ENCODE peak calls at places on chromosomes 11 and 22, in nine cellular contexts. N is hypothalamus; K is mesothelial cell of epicardium; B is endothelial cell; V is NCI-H1105 treated with DMSO at 0.1 percent for 48 hours; Q is activated CD4-positive, alpha-beta T cell treated with anti-CD3 and anti-CD28 coated beads, Interleukin-2, amount 50 U/mL, for 24 hours; W is neuronal stem cell; G is globus pallidus; F is osteocyte. D is an unnamed sample.
A peak's percentile ranks its signal among the peaks of the same experiment; 100 is the strongest.

GRCh38 chr11:29482510-29482909 is 534.3 kb downstream of the KCNA4 start:
- DNase-seq in Q (no peak), G (no peak), W (no peak), B (peak; percentile 4), K (no peak), F (no peak), V (no peak), N (no peak), D (no peak)

GRCh38 chr11:86245369-86246292 is 1.1 kb downstream of the EED start:
- DNase-seq in W (peak; percentile 17), F (no peak), G (no peak), V (peak; percentile 70), Q (no peak), B (peak; percentile 18), N (no peak), K (no peak), D (no peak)

GRCh38 chr11:117444256-117445096 is 116.8 kb downstream of the CEP164 start:
- DNase-seq in N (no peak), G (no peak), K (no peak), F (no peak), Q (no peak), B (no peak), W (no peak), V (peak; percentile 45), D (no peak)

GRCh38 chr11:73454987-73455386 is 78.8 kb downstream of the RELT start:
- DNase-seq in W (no peak), Q (no peak), K (no peak), N (peak; percentile 15), F (no peak), G (peak; percentile 54), B (no peak), V (no peak), D (no peak)

GRCh38 chr11:12216542-12217422 is 106.4 kb downstream of the MICAL2 start:
- DNase-seq in W (no peak), G (no peak), N (no peak), B (no peak), V (peak; percentile 14), K (no peak), Q (no peak), F (no peak), D (no peak)

GRCh38 chr22:46379301-46379930 is 43.9 kb downstream of the TRMU start:
- DNase-seq in Q (no peak), V (no peak), G (no peak), K (no peak), W (no peak), B (no peak), N (no peak), F (no peak), D (no peak)

GRCh38 chr11:18522388-18522787 is 4.4 kb downstream of the TSG101 start:
- DNase-seq in K (no peak), G (no peak), F (no peak), Q (no peak), V (no peak), W (no peak), B (no peak), N (no peak), D (no peak)

GRCh38 chr11:131674051-131674755 is 303.8 kb downstream of the NTM start:
- DNase-seq in Q (peak; percentile 33), N (peak; percentile 55), V (peak; percentile 66), F (no peak), W (peak; percentile 64), B (peak; percentile 81), G (peak; percentile 87), K (peak; percentile 94), D (peak; percentile 45)

GRCh38 chr11:113440816-113441215 is 34.4 kb downstream of the DRD2 start:
- DNase-seq in K (no peak), W (no peak), V (no peak), G (no peak), B (no peak), Q (no peak), F (no peak), N (no peak), D (no peak)

GRCh38 chr11:117316197-117316961 is at the start of gene BACE1:
- DNase-seq in N (peak; percentile 71), W (peak; percentile 83), K (no peak), B (peak; percentile 72), V (peak; percentile 89), Q (no peak), G (peak; percentile 90), F (peak; percentile 92), D (peak; percentile 85)

GRCh38 chr22:30400159-30400558 is 3.3 kb downstream of the SEC14L2 start:
- DNase-seq in Q (no peak), N (no peak), G (no peak), V (no peak), F (no peak), W (no peak), B (no peak), K (no peak), D (no peak)

GRCh38 chr11:11909727-11910126 is 68.0 kb downstream of the USP47 start:
- DNase-seq in G (no peak), V (no peak), W (no peak), B (no peak), K (no peak), F (no peak), Q (no peak), N (no peak), D (no peak)

GRCh38 chr11:17012712-17013547 is 1.3 kb downstream of the PLEKHA7 start:
- DNase-seq in K (peak; percentile 44), F (no peak), N (peak; percentile 22), V (no peak), Q (no peak), G (peak; percentile 28), B (peak; percentile 52), W (peak; percentile 57), D (peak; percentile 23)

GRCh38 chr11:6418958-6419611 is at the start of gene APBB1:
- DNase-seq in V (peak; percentile 64), G (peak; percentile 78), Q (peak; percentile 52), F (no peak), K (peak; percentile 76), N (peak; percentile 75), W (peak; percentile 75), B (peak; percentile 58), D (peak; percentile 82)

GRCh38 chr11:112355726-112356125 is 95.1 kb upstream of the PLET1 start:
- DNase-seq in K (no peak), W (no peak), F (no peak), Q (no peak), N (no peak), G (no peak), B (peak; percentile 27), V (peak; percentile 70), D (peak; percentile 57)

GRCh38 chr11:74418509-74418895 is 20.3 kb upstream of the PGM2L1 start:
- DNase-seq in B (no peak), V (peak; percentile 13), Q (no peak), K (no peak), W (no peak), N (no peak), F (no peak), G (no peak), D (no peak)